ENCODE peak calls at places on chromosomes 1 and 21, in ten cellular contexts. G is NB4, D is H9, A is body of pancreas, S is epithelial cell of esophagus, Q is dorsolateral prefrontal cortex, W is transverse colon, H is AG04450, N is lower leg skin, T is activated B cell treated with CpG ODN at 0.5 μM for 24 hours. R is an unnamed sample.

GRCh38 chr1:72056516-72056915 is 225.8 kb downstream of the NEGR1 start:
- DNase-seq in G (no peak), D (no peak), A (no peak), S (no peak), Q (no peak), W (no peak), H (no peak), N (no peak), T (no peak), R (no peak)

GRCh38 chr1:193754732-193755427 is 568.5 kb upstream of the B3GALT2 start:
- DNase-seq in G (peak), D (no peak), A (no peak), S (peak), Q (no peak), W (no peak), H (no peak), N (no peak), T (no peak), R (no peak)

GRCh38 chr1:26788836-26789611 is 1.3 kb downstream of the PIGV start:
- DNase-seq in G (peak), D (peak), A (peak), S (peak), Q (peak), W (peak), H (peak), N (peak), T (peak), R (peak)

GRCh38 chr1:185238447-185238846 is 78.6 kb downstream of the IVNS1ABP start:
- DNase-seq in G (peak), D (no peak), A (no peak), S (peak), Q (no peak), W (no peak), H (no peak), N (no peak), T (no peak), R (no peak)

GRCh38 chr21:43921979-43922945 is 57.2 kb downstream of the AGPAT3 start:
- DNase-seq in G (peak), D (no peak), A (no peak), S (no peak), Q (no peak), W (no peak), H (no peak), N (no peak), T (no peak), R (peak)

GRCh38 chr1:162905759-162906158 is 44.8 kb upstream of the CCDC190 start:
- DNase-seq in G (no peak), D (no peak), A (no peak), S (peak), Q (no peak), W (no peak), H (no peak), N (no peak), T (no peak), R (no peak)

GRCh38 chr1:58204284-58204683 is 342.2 kb downstream of the OMA1 start:
- DNase-seq in G (peak), D (no peak), A (no peak), S (no peak), Q (no peak), W (no peak), H (no peak), N (no peak), T (no peak), R (no peak)

GRCh38 chr1:205648212-205648910 is 16.6 kb upstream of the ELK4 start:
- DNase-seq in G (no peak), D (no peak), A (peak), S (no peak), Q (no peak), W (no peak), H (no peak), N (no peak), T (no peak), R (no peak)

GRCh38 chr1:151593651-151594625 is 17.9 kb upstream of the SNX27 start:
- DNase-seq in G (peak), D (peak), A (peak), S (peak), Q (peak), W (peak), H (no peak), N (peak), T (peak), R (peak)

GRCh38 chr21:29219165-29219770 is 79.5 kb upstream of the BACH1 start:
- DNase-seq in G (no peak), D (no peak), A (peak), S (peak), Q (no peak), W (peak), H (no peak), N (peak), T (no peak), R (no peak)

GRCh38 chr1:243712890-243713425 is 137.1 kb downstream of the AKT3 start:
- DNase-seq in G (peak), D (no peak), A (no peak), S (no peak), Q (no peak), W (no peak), H (no peak), N (no peak), T (no peak), R (no peak)

GRCh38 chr1:33097137-33097611 is 16.2 kb downstream of the AZIN2 start:
- DNase-seq in G (no peak), D (no peak), A (peak), S (no peak), Q (no peak), W (no peak), H (no peak), N (no peak), T (no peak), R (no peak)

GRCh38 chr1:162020145-162020544 is 3.5 kb downstream of the OLFML2B start:
- DNase-seq in G (no peak), D (no peak), A (no peak), S (no peak), Q (no peak), W (no peak), H (no peak), N (no peak), T (no peak), R (no peak)

GRCh38 chr1:208896768-208897167 is 652.6 kb upstream of the PLXNA2 start:
- DNase-seq in G (no peak), D (no peak), A (no peak), S (no peak), Q (no peak), W (no peak), H (no peak), N (no peak), T (no peak), R (no peak)

GRCh38 chr21:21730524-21730923 is 732.3 kb downstream of the NCAM2 start:
- DNase-seq in G (no peak), D (no peak), A (no peak), S (no peak), Q (no peak), W (no peak), H (no peak), N (no peak), T (no peak), R (no peak)

GRCh38 chr1:227058321-227058751 is 118.2 kb downstream of the COQ8A start:
- DNase-seq in G (no peak), D (no peak), A (no peak), S (peak), Q (no peak), W (no peak), H (peak), N (no peak), T (no peak), R (no peak)

GRCh38 chr1:65792671-65793358 is at the start of gene PDE4B:
- DNase-seq in G (no peak), D (peak), A (no peak), S (no peak), Q (no peak), W (peak), H (no peak), N (no peak), T (no peak), R (no peak)

GRCh38 chr1:201731142-201731541 is 97.8 kb upstream of the IPO9 start:
- DNase-seq in G (no peak), D (no peak), A (no peak), S (no peak), Q (peak), W (no peak), H (no peak), N (no peak), T (no peak), R (no peak)

GRCh38 chr1:207040181-207040533 is 7.6 kb upstream of the C1orf116 start:
- DNase-seq in G (no peak), D (no peak), A (no peak), S (no peak), Q (no peak), W (no peak), H (no peak), N (no peak), T (no peak), R (no peak)

DNA sequence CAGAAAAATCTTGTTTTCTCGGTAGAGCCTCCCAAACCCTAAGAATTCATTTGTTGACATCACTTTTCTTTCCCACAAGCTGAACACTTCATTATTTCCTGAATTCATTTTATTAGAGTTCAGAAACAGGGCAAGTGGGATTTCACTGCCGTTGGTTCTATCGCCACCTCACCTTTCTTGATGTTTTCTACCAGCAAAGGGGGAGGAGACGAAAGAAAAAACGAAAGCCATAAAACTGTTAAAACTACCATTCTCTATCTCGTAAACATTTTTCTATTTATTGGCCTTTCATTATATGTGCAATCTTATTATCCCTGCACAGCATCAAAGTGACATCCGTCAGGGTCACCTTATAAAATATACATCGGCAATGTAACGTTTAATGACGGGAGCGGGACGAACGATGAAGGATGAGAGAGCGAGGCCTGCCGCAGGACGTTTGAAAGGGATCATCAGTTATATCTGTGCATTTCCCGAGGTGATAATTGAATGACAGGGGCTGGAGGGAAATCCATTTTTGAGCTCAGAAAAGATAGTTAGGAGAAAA is 59.5 kb downstream of the SLC45A1 start:
- DNase-seq in G (no peak), D (no peak), A (no peak), S (no peak), Q (no peak), W (no peak), H (no peak), N (no peak), T (no peak), R (no peak)
- TF ChIP-seq CTCF in G (no peak), D (no peak), A (no peak), S (no peak), Q (no peak), W (no peak), H (no peak), N (no peak), T (no peak), R (no peak)

GRCh38 chr1:48608882-48609281 is 136.9 kb upstream of the SPATA6 start:
- DNase-seq in G (no peak), D (no peak), A (no peak), S (no peak), Q (no peak), W (no peak), H (no peak), N (no peak), T (no peak), R (no peak)

GRCh38 chr1:48616710-48617109 is 144.7 kb upstream of the SPATA6 start:
- DNase-seq in G (peak), D (no peak), A (no peak), S (no peak), Q (no peak), W (no peak), H (no peak), N (no peak), T (no peak), R (no peak)

GRCh38 chr1:48610628-48611542 is 138.9 kb upstream of the SPATA6 start:
- DNase-seq in G (no peak), D (peak), A (peak), S (no peak), Q (peak), W (no peak), H (no peak), N (no peak), T (no peak), R (no peak)

GRCh38 chr1:48617227-48617626 is 145.2 kb upstream of the SPATA6 start:
- DNase-seq in G (peak), D (no peak), A (no peak), S (no peak), Q (no peak), W (no peak), H (no peak), N (no peak), T (no peak), R (no peak)

GRCh38 chr1:48611841-48612240 is 139.8 kb upstream of the SPATA6 start:
- DNase-seq in G (peak), D (no peak), A (no peak), S (no peak), Q (no peak), W (no peak), H (no peak), N (no peak), T (no peak), R (no peak)
- TF ChIP-seq CTCF in G (no peak), D (no peak), A (no peak), S (no peak), Q (no peak), W (no peak), H (no peak), N (no peak), T (no peak), R (no peak)

GRCh38 chr1:204112876-204113730 is 38.7 kb downstream of the ETNK2 start:
- DNase-seq in G (no peak), D (no peak), A (no peak), S (no peak), Q (no peak), W (no peak), H (no peak), N (no peak), T (no peak), R (no peak)
- TF ChIP-seq CTCF in G (no peak), D (peak), A (no peak), S (no peak), Q (no peak), W (no peak), H (no peak), N (no peak), T (no peak), R (no peak)

DNA sequence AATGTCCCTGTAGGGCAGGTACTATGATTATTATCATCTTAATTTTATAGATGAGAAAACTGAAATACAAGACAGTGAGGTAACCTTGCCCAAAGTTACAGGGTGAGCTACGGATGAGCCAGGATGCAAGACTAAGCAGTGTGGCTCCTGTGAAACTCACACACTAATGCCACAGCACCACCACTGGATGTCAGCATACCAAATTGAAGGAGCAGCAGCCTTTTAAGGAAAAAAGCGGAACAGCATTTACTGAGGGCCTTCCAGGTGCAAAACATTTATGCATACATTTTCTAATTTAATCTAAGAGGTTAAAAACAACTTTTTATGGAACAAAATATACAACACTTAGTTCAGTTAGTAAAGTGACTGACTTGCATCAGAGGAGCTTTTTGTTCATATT is 41.7 kb downstream of the SEC16B start:
- DNase-seq in G (no peak), D (no peak), A (no peak), S (peak), Q (no peak), W (no peak), H (no peak), N (no peak), T (no peak), R (no peak)
- TF ChIP-seq CTCF in G (no peak), D (peak), A (no peak), S (peak), Q (no peak), W (no peak), H (peak), N (no peak), T (no peak), R (no peak)